ENCODE peak calls at places on chromosome 19, in seven cellular contexts. One of them, this sample, is unnamed.

GRCh38 chr19:21604941-21605548 is 99.6 kb downstream of the ZNF429 start:
- DNase-seq in NB4: peak
- DNase-seq in HFFc6: no peak
- DNase-seq in uterus: peak
- DNase-seq in omental fat pad: no peak
- DNase-seq in WTC11: no peak
- DNase-seq in CD4-positive, alpha-beta T cell: no peak
- DNase-seq in this sample: no peak

GRCh38 chr19:7672522-7672921 is 3.7 kb downstream of the RETN start:
- DNase-seq in HFFc6: no peak
- DNase-seq in CD4-positive, alpha-beta T cell: no peak
- DNase-seq in omental fat pad: no peak
- DNase-seq in WTC11: no peak
- DNase-seq in NB4: no peak
- DNase-seq in uterus: no peak
- DNase-seq in this sample: no peak

GRCh38 chr19:29091127-29091526 is 121.8 kb downstream of the UQCRFS1 start:
- DNase-seq in HFFc6: no peak
- DNase-seq in WTC11: no peak
- DNase-seq in CD4-positive, alpha-beta T cell: no peak
- DNase-seq in omental fat pad: no peak
- DNase-seq in NB4: no peak
- DNase-seq in uterus: no peak
- DNase-seq in this sample: no peak

GRCh38 chr19:42185281-42185680 is 32.2 kb downstream of the DEDD2 start:
- DNase-seq in omental fat pad: no peak
- DNase-seq in uterus: no peak
- DNase-seq in HFFc6: no peak
- DNase-seq in NB4: peak
- DNase-seq in WTC11: no peak
- DNase-seq in CD4-positive, alpha-beta T cell: no peak
- DNase-seq in this sample: no peak

GRCh38 chr19:42412223-42412622 is 15.0 kb downstream of the LIPE start:
- DNase-seq in HFFc6: peak
- DNase-seq in WTC11: peak
- DNase-seq in uterus: no peak
- DNase-seq in CD4-positive, alpha-beta T cell: no peak
- DNase-seq in omental fat pad: no peak
- DNase-seq in NB4: peak
- DNase-seq in this sample: no peak

GRCh38 chr19:42132851-42133528 is 744 bp upstream of the POU2F2 start:
- DNase-seq in WTC11: peak
- DNase-seq in uterus: peak
- DNase-seq in HFFc6: peak
- DNase-seq in CD4-positive, alpha-beta T cell: peak
- DNase-seq in omental fat pad: peak
- DNase-seq in NB4: peak
- DNase-seq in this sample: no peak

GRCh38 chr19:2047449-2048103 is 3.5 kb downstream of the MKNK2 start:
- DNase-seq in WTC11: no peak
- DNase-seq in NB4: peak
- DNase-seq in CD4-positive, alpha-beta T cell: no peak
- DNase-seq in uterus: peak
- DNase-seq in HFFc6: peak
- DNase-seq in omental fat pad: no peak
- DNase-seq in this sample: no peak

GRCh38 chr19:3366104-3366760 is at the start of gene NFIC:
- DNase-seq in omental fat pad: peak
- DNase-seq in WTC11: no peak
- DNase-seq in uterus: peak
- DNase-seq in NB4: peak
- DNase-seq in CD4-positive, alpha-beta T cell: peak
- DNase-seq in HFFc6: peak
- DNase-seq in this sample: peak

GRCh38 chr19:858868-859843 is at the start of gene CFD:
- DNase-seq in omental fat pad: no peak
- DNase-seq in HFFc6: no peak
- DNase-seq in CD4-positive, alpha-beta T cell: no peak
- DNase-seq in uterus: no peak
- DNase-seq in NB4: peak
- DNase-seq in WTC11: peak
- DNase-seq in this sample: no peak

GRCh38 chr19:30408734-30409301 is 36.6 kb downstream of the ZNF536 start:
- DNase-seq in HFFc6: no peak
- DNase-seq in WTC11: no peak
- DNase-seq in omental fat pad: no peak
- DNase-seq in uterus: no peak
- DNase-seq in NB4: no peak
- DNase-seq in CD4-positive, alpha-beta T cell: no peak
- DNase-seq in this sample: no peak

GRCh38 chr19:30407310-30407709 is 35.1 kb downstream of the ZNF536 start:
- DNase-seq in HFFc6: no peak
- DNase-seq in omental fat pad: no peak
- DNase-seq in NB4: no peak
- DNase-seq in uterus: no peak
- DNase-seq in CD4-positive, alpha-beta T cell: no peak
- DNase-seq in WTC11: no peak
- DNase-seq in this sample: no peak

GRCh38 chr19:30402790-30403189 is 30.6 kb downstream of the ZNF536 start:
- DNase-seq in uterus: no peak
- DNase-seq in NB4: no peak
- DNase-seq in CD4-positive, alpha-beta T cell: no peak
- DNase-seq in HFFc6: no peak
- DNase-seq in omental fat pad: no peak
- DNase-seq in WTC11: no peak
- DNase-seq in this sample: no peak

GRCh38 chr19:30403583-30403982 is 31.4 kb downstream of the ZNF536 start:
- DNase-seq in HFFc6: no peak
- DNase-seq in CD4-positive, alpha-beta T cell: no peak
- DNase-seq in omental fat pad: no peak
- DNase-seq in NB4: no peak
- DNase-seq in WTC11: no peak
- DNase-seq in uterus: no peak
- DNase-seq in this sample: no peak

GRCh38 chr19:30406220-30406944 is 34.2 kb downstream of the ZNF536 start:
- DNase-seq in CD4-positive, alpha-beta T cell: no peak
- DNase-seq in NB4: peak
- DNase-seq in omental fat pad: no peak
- DNase-seq in WTC11: peak
- DNase-seq in uterus: no peak
- DNase-seq in HFFc6: no peak
- DNase-seq in this sample: no peak
- TF ChIP-seq CTCF in CD4-positive, alpha-beta T cell: no peak
- TF ChIP-seq CTCF in NB4: peak
- TF ChIP-seq CTCF in omental fat pad: no peak
- TF ChIP-seq CTCF in WTC11: no peak
- TF ChIP-seq CTCF in uterus: no peak
- TF ChIP-seq CTCF in HFFc6: no peak
- TF ChIP-seq CTCF in this sample: peak

GRCh38 chr19:17296976-17297375 is 6.2 kb downstream of the ABHD8 start:
- DNase-seq in WTC11: no peak
- DNase-seq in HFFc6: no peak
- DNase-seq in omental fat pad: no peak
- DNase-seq in NB4: no peak
- DNase-seq in uterus: no peak
- DNase-seq in CD4-positive, alpha-beta T cell: no peak
- DNase-seq in this sample: no peak

GRCh38 chr19:17292301-17293074 is 10.7 kb downstream of the ABHD8 start:
- DNase-seq in CD4-positive, alpha-beta T cell: peak
- DNase-seq in uterus: peak
- DNase-seq in HFFc6: peak
- DNase-seq in NB4: peak
- DNase-seq in omental fat pad: peak
- DNase-seq in WTC11: peak
- DNase-seq in this sample: peak

GRCh38 chr19:17294051-17294891 is 9.0 kb downstream of the ABHD8 start:
- DNase-seq in HFFc6: no peak
- DNase-seq in omental fat pad: no peak
- DNase-seq in CD4-positive, alpha-beta T cell: peak
- DNase-seq in NB4: peak
- DNase-seq in uterus: no peak
- DNase-seq in WTC11: peak
- DNase-seq in this sample: no peak

GRCh38 chr19:17293605-17294004 is 9.6 kb downstream of the ABHD8 start:
- DNase-seq in omental fat pad: no peak
- DNase-seq in uterus: no peak
- DNase-seq in NB4: no peak
- DNase-seq in CD4-positive, alpha-beta T cell: no peak
- DNase-seq in HFFc6: no peak
- DNase-seq in WTC11: no peak
- DNase-seq in this sample: no peak

GRCh38 chr19:17296278-17296677 is 6.9 kb downstream of the ABHD8 start:
- DNase-seq in uterus: no peak
- DNase-seq in omental fat pad: no peak
- DNase-seq in WTC11: no peak
- DNase-seq in HFFc6: peak
- DNase-seq in NB4: peak
- DNase-seq in CD4-positive, alpha-beta T cell: no peak
- DNase-seq in this sample: no peak
- TF ChIP-seq CTCF in uterus: no peak
- TF ChIP-seq CTCF in omental fat pad: no peak
- TF ChIP-seq CTCF in WTC11: no peak
- TF ChIP-seq CTCF in HFFc6: peak
- TF ChIP-seq CTCF in NB4: no peak
- TF ChIP-seq CTCF in CD4-positive, alpha-beta T cell: no peak
- TF ChIP-seq CTCF in this sample: no peak

GRCh38 chr19:40596608-40597328 is 4.4 kb upstream of the LTBP4 start:
- DNase-seq in CD4-positive, alpha-beta T cell: no peak
- DNase-seq in HFFc6: peak
- DNase-seq in WTC11: peak
- DNase-seq in omental fat pad: no peak
- DNase-seq in uterus: peak
- DNase-seq in NB4: no peak
- DNase-seq in this sample: no peak
- TF ChIP-seq CTCF in CD4-positive, alpha-beta T cell: no peak
- TF ChIP-seq CTCF in HFFc6: no peak
- TF ChIP-seq CTCF in WTC11: no peak
- TF ChIP-seq CTCF in omental fat pad: no peak
- TF ChIP-seq CTCF in uterus: no peak
- TF ChIP-seq CTCF in NB4: no peak
- TF ChIP-seq CTCF in this sample: no peak

GRCh38 chr19:19032420-19033175 is 719 bp downstream of the SUGP2 start:
- DNase-seq in uterus: peak
- DNase-seq in omental fat pad: peak
- DNase-seq in CD4-positive, alpha-beta T cell: peak
- DNase-seq in WTC11: peak
- DNase-seq in NB4: peak
- DNase-seq in HFFc6: peak
- DNase-seq in this sample: peak
- TF ChIP-seq CTCF in uterus: no peak
- TF ChIP-seq CTCF in omental fat pad: no peak
- TF ChIP-seq CTCF in CD4-positive, alpha-beta T cell: no peak
- TF ChIP-seq CTCF in WTC11: no peak
- TF ChIP-seq CTCF in NB4: no peak
- TF ChIP-seq CTCF in HFFc6: peak
- TF ChIP-seq CTCF in this sample: no peak

GRCh38 chr19:33220115-33220514 is 5.5 kb downstream of the SLC7A10 start:
- DNase-seq in HFFc6: no peak
- DNase-seq in CD4-positive, alpha-beta T cell: no peak
- DNase-seq in NB4: no peak
- DNase-seq in WTC11: no peak
- DNase-seq in omental fat pad: no peak
- DNase-seq in uterus: no peak
- DNase-seq in this sample: no peak

GRCh38 chr19:33217881-33218280 is 7.8 kb downstream of the SLC7A10 start:
- DNase-seq in HFFc6: no peak
- DNase-seq in CD4-positive, alpha-beta T cell: no peak
- DNase-seq in omental fat pad: no peak
- DNase-seq in NB4: no peak
- DNase-seq in WTC11: no peak
- DNase-seq in uterus: no peak
- DNase-seq in this sample: no peak

GRCh38 chr19:33221641-33222040 is 4.0 kb downstream of the SLC7A10 start:
- DNase-seq in uterus: no peak
- DNase-seq in omental fat pad: no peak
- DNase-seq in NB4: no peak
- DNase-seq in HFFc6: no peak
- DNase-seq in CD4-positive, alpha-beta T cell: no peak
- DNase-seq in WTC11: no peak
- DNase-seq in this sample: no peak

GRCh38 chr19:33220735-33221134 is 4.9 kb downstream of the SLC7A10 start:
- DNase-seq in WTC11: no peak
- DNase-seq in NB4: no peak
- DNase-seq in uterus: no peak
- DNase-seq in omental fat pad: no peak
- DNase-seq in CD4-positive, alpha-beta T cell: no peak
- DNase-seq in HFFc6: no peak
- DNase-seq in this sample: no peak

DNA sequence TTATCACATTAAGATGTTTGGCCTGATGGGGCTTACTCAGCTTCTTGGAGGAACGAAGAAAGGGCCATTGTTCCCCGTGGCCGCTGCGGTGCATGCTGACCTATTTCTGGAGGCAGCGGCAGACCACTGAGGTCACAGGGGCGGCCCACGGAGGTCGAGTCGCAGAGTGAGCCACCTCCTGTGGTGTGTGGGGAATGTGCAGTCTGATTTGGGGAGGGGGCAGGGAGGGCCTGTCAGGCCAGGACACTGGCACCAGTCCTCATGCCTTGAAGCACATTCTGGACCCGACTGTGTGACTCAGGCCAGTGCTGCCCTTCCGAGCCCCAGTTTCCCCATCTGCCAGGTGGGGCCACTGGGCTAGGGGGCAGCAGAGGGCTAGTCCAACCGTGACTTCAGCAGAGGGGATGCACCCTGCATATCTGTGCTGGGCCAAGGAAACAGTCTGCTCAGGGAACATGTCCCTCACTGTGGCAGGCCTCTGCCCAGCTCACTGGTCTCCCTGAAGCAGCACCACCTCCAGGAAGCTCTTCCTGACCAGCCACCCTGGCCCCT is 6.3 kb downstream of the SLC7A10 start:
- DNase-seq in HFFc6: no peak
- DNase-seq in omental fat pad: no peak
- DNase-seq in uterus: no peak
- DNase-seq in CD4-positive, alpha-beta T cell: no peak
- DNase-seq in WTC11: peak
- DNase-seq in NB4: peak
- DNase-seq in this sample: no peak
- TF ChIP-seq CTCF in HFFc6: peak
- TF ChIP-seq CTCF in omental fat pad: no peak
- TF ChIP-seq CTCF in uterus: no peak
- TF ChIP-seq CTCF in CD4-positive, alpha-beta T cell: no peak
- TF ChIP-seq CTCF in WTC11: peak
- TF ChIP-seq CTCF in NB4: peak
- TF ChIP-seq CTCF in this sample: peak

GRCh38 chr19:50205681-50206138 is 2.3 kb downstream of the MYH14 start:
- DNase-seq in HFFc6: no peak
- DNase-seq in NB4: no peak
- DNase-seq in omental fat pad: no peak
- DNase-seq in WTC11: peak
- DNase-seq in CD4-positive, alpha-beta T cell: no peak
- DNase-seq in uterus: no peak
- DNase-seq in this sample: no peak
- TF ChIP-seq CTCF in HFFc6: no peak
- TF ChIP-seq CTCF in NB4: no peak
- TF ChIP-seq CTCF in omental fat pad: no peak
- TF ChIP-seq CTCF in WTC11: no peak
- TF ChIP-seq CTCF in CD4-positive, alpha-beta T cell: no peak
- TF ChIP-seq CTCF in uterus: no peak
- TF ChIP-seq CTCF in this sample: no peak